ENCODE peak calls at places on chromosome 5, in ten cellular contexts. C is K562, E is GM23338, U is progenitor cell of endocrine pancreas, Z is heart left ventricle, W is H1, P is cardiac fibroblast, Y is thoracic aorta, V is H9, A is HepG2. F is an unnamed sample.

GRCh38 chr5:109146611-109147010 is 263.2 kb downstream of the PJA2 start:
- DNase-seq in U (no peak), W (no peak), C (no peak), A (no peak), E (no peak), Z (no peak), V (no peak), P (no peak), Y (no peak), F (no peak)

GRCh38 chr5:74725331-74725730 is 40.3 kb downstream of the HEXB start:
- DNase-seq in C (no peak), E (no peak), Y (no peak), A (no peak), U (no peak), P (no peak), Z (no peak), V (no peak), W (no peak), F (no peak)

GRCh38 chr5:31232273-31232888 is 38.9 kb downstream of the CDH6 start:
- DNase-seq in E (peak), U (no peak), V (peak), W (no peak), C (peak), Z (peak), A (peak), P (peak), Y (no peak), F (no peak)

GRCh38 chr5:15137414-15137813 is 265.8 kb upstream of the ANKH start:
- DNase-seq in W (no peak), A (no peak), U (no peak), C (no peak), V (no peak), Z (no peak), P (no peak), E (peak), Y (no peak), F (no peak)

GRCh38 chr5:151251001-151251551 is 1.9 kb upstream of the GM2A start:
- DNase-seq in P (no peak), V (peak), A (peak), Y (no peak), E (no peak), W (no peak), C (peak), U (no peak), Z (no peak), F (no peak)

GRCh38 chr5:55205001-55205400 is 22.1 kb downstream of the MCIDAS start:
- DNase-seq in V (no peak), E (no peak), W (no peak), P (no peak), U (no peak), C (no peak), Y (no peak), Z (no peak), A (no peak), F (no peak)

GRCh38 chr5:114089247-114089646 is 272.6 kb upstream of the KCNN2 start:
- DNase-seq in A (no peak), W (no peak), Y (no peak), P (no peak), V (no peak), U (no peak), Z (no peak), C (no peak), E (no peak), F (no peak)

GRCh38 chr5:42547146-42547545 is 123.9 kb downstream of the GHR start:
- DNase-seq in W (no peak), P (peak), Y (no peak), U (no peak), E (no peak), A (no peak), C (no peak), Z (no peak), V (no peak), F (no peak)

GRCh38 chr5:145661737-145662530 is 173.2 kb downstream of the PRELID2 start:
- DNase-seq in W (no peak), P (peak), V (no peak), C (no peak), A (no peak), U (no peak), Z (no peak), E (no peak), Y (no peak), F (no peak)

GRCh38 chr5:175513726-175514125 is 35.4 kb downstream of the SFXN1 start:
- DNase-seq in P (no peak), C (no peak), A (no peak), E (no peak), W (no peak), V (no peak), Z (no peak), U (no peak), Y (no peak), F (no peak)

GRCh38 chr5:1564182-1564748 is 40.5 kb upstream of the LPCAT1 start:
- DNase-seq in V (no peak), P (peak), E (no peak), U (no peak), Y (no peak), A (peak), C (peak), W (no peak), Z (peak), F (no peak)

GRCh38 chr5:90472783-90473182 is 1.8 kb downstream of the MBLAC2 start:
- DNase-seq in P (no peak), Y (no peak), E (no peak), Z (no peak), W (no peak), V (no peak), C (no peak), A (no peak), U (no peak), F (no peak)

GRCh38 chr5:78577051-78577807 is 71.3 kb downstream of the LHFPL2 start:
- DNase-seq in Z (no peak), V (no peak), A (no peak), P (peak), U (no peak), E (no peak), C (no peak), Y (no peak), W (no peak), F (no peak)

GRCh38 chr5:95959964-95960801 is 1.5 kb downstream of the ELL2 start:
- DNase-seq in W (no peak), E (no peak), C (no peak), V (no peak), A (no peak), Y (no peak), U (no peak), P (peak), Z (peak), F (peak)

GRCh38 chr5:138663009-138663408 is 87.8 kb upstream of the HSPA9 start:
- DNase-seq in P (no peak), U (no peak), Z (no peak), V (no peak), E (no peak), W (no peak), C (no peak), A (no peak), Y (no peak), F (no peak)

GRCh38 chr5:33148076-33148501 is 292.7 kb upstream of the TARS1 start:
- DNase-seq in C (no peak), V (no peak), E (no peak), W (no peak), Z (peak), Y (no peak), U (no peak), P (peak), A (peak), F (no peak)

GRCh38 chr5:145245354-145245753 is 589.8 kb downstream of the PRELID2 start:
- DNase-seq in P (peak), Z (no peak), V (no peak), Y (no peak), C (no peak), E (peak), W (no peak), A (no peak), U (no peak), F (no peak)

GRCh38 chr5:7754997-7755596 is 95.8 kb downstream of the CFAP90 start:
- DNase-seq in P (peak), Y (no peak), E (peak), V (peak), W (peak), A (peak), Z (no peak), U (peak), C (peak), F (peak)

GRCh38 chr5:72842816-72843215 is 26.4 kb downstream of the TNPO1 start:
- DNase-seq in Z (no peak), Y (no peak), C (peak), E (peak), U (no peak), W (no peak), P (peak), A (no peak), V (no peak), F (no peak)

GRCh38 chr5:127590154-127590722 is 58.6 kb upstream of the CTXN3 start:
- DNase-seq in W (no peak), E (no peak), Z (no peak), A (no peak), Y (no peak), C (no peak), P (no peak), V (no peak), U (no peak), F (no peak)

GRCh38 chr5:86881493-86882090 is 263.9 kb downstream of the COX7C start:
- DNase-seq in Y (no peak), Z (no peak), P (peak), E (no peak), W (no peak), C (no peak), A (no peak), U (no peak), V (no peak), F (no peak)

GRCh38 chr5:78594946-78595921 is 53.3 kb downstream of the LHFPL2 start:
- DNase-seq in Y (peak), Z (no peak), P (peak), V (no peak), E (no peak), W (no peak), U (no peak), C (peak), A (peak), F (peak)

GRCh38 chr5:132746592-132747063 is 598 bp upstream of the CCNI2 start:
- DNase-seq in U (no peak), C (no peak), P (peak), A (no peak), V (no peak), Z (no peak), W (no peak), Y (no peak), E (peak), F (no peak)

GRCh38 chr5:7169240-7169878 is 226.6 kb upstream of the ADCY2 start:
- DNase-seq in V (peak), E (peak), Y (no peak), U (no peak), C (no peak), W (no peak), A (no peak), P (no peak), Z (no peak), F (no peak)

GRCh38 chr5:84381501-84382362 is 2.9 kb downstream of the EDIL3 start:
- DNase-seq in C (no peak), P (no peak), Z (no peak), W (no peak), E (no peak), V (no peak), U (no peak), Y (no peak), A (no peak), F (no peak)

GRCh38 chr5:6755519-6755918 is 42.3 kb downstream of the TENT4A start:
- DNase-seq in E (no peak), U (no peak), W (no peak), P (no peak), Y (no peak), A (no peak), C (no peak), V (no peak), Z (peak), F (no peak)

GRCh38 chr5:79526928-79527327 is 13.0 kb upstream of the HOMER1 start:
- DNase-seq in V (no peak), E (no peak), Y (no peak), Z (no peak), P (no peak), W (no peak), C (no peak), U (no peak), A (no peak), F (no peak)

GRCh38 chr5:124240732-124241131 is 505.7 kb downstream of the ZNF608 start:
- DNase-seq in E (no peak), U (no peak), A (no peak), Y (no peak), Z (no peak), P (no peak), W (no peak), V (no peak), C (no peak), F (no peak)
- TF ChIP-seq CTCF in E (no peak), U (no peak), A (no peak), Y (no peak), Z (no peak), P (no peak), W (no peak), V (no peak), C (no peak), F (no peak)

GRCh38 chr5:142046191-142046590 is 33.4 kb upstream of the GNPDA1 start:
- DNase-seq in A (no peak), V (no peak), C (peak), Y (no peak), E (no peak), W (no peak), U (no peak), P (no peak), Z (peak), F (peak)

GRCh38 chr5:142053434-142054253 is 40.8 kb upstream of the GNPDA1 start:
- DNase-seq in V (no peak), Z (peak), E (no peak), U (no peak), A (no peak), W (no peak), Y (no peak), P (peak), C (peak), F (no peak)

DNA sequence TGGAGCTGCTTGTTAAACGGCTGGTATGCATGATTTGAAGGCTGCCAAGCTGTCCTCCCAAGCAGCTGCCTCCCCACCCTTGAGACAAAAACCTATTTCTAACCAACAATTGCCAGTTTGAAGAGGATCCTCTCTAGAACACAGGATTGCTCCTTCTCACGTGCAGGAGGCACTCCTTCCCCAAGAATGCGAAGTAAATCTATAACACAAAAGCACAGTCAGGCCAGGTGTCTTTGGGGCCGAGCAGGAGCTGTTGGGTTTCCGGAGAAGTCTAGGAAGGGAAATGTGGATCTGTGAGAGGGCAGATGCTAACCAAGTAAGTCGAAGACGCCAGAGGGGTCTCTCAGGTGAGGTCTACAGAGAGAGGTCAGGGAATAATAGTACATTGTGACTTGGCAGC is 35.4 kb upstream of the GNPDA1 start:
- DNase-seq in U (no peak), Z (no peak), P (no peak), C (peak), A (no peak), E (peak), W (no peak), V (peak), Y (no peak), F (no peak)
- TF ChIP-seq CTCF in U (no peak), Z (no peak), P (no peak), C (no peak), A (no peak), E (peak), W (no peak), V (peak), Y (no peak), F (no peak)

DNA sequence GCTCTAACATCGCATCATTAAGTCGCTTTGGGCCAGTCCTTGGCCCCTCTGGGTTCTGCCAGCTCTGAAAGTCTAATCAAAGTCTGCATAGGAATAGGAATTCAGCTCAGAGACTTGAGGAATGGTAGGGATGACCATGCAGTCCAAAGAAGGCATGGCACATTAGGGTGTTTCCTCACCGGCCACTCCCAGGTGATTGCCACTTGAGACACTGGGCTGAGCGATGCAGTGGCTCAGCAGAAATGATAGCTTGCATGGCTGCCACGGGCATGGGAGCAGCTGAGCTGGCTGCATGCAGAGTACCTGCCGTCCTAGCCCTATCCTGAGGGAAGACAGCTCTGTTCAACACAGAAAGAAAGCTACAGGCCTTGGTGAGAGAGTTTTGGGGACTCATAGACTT is 28.8 kb downstream of the AFAP1L1 start:
- DNase-seq in Z (no peak), V (no peak), U (no peak), A (no peak), C (no peak), W (no peak), Y (no peak), P (no peak), E (no peak), F (no peak)
- TF ChIP-seq CTCF in Z (no peak), V (no peak), U (no peak), A (no peak), C (no peak), W (no peak), Y (no peak), P (no peak), E (no peak), F (no peak)

GRCh38 chr5:154461531-154461930 is 15.7 kb downstream of the SAP30L start:
- DNase-seq in V (peak), Z (no peak), C (no peak), Y (no peak), U (no peak), E (peak), A (no peak), W (no peak), P (peak), F (no peak)
- TF ChIP-seq CTCF in V (peak), Z (no peak), C (peak), Y (no peak), U (peak), E (peak), A (no peak), W (peak), P (peak), F (no peak)

GRCh38 chr5:2904956-2905355 is 153.5 kb upstream of the IRX2 start:
- DNase-seq in E (no peak), C (no peak), Y (no peak), U (no peak), A (no peak), Z (no peak), P (no peak), V (no peak), W (peak), F (no peak)

GRCh38 chr5:2903451-2904395 is 152.2 kb upstream of the IRX2 start:
- DNase-seq in P (no peak), A (no peak), Y (no peak), V (peak), W (peak), C (no peak), Z (no peak), E (no peak), U (no peak), F (no peak)

GRCh38 chr5:2906302-2907090 is 155.0 kb upstream of the IRX2 start:
- DNase-seq in Y (no peak), Z (no peak), P (no peak), V (peak), C (no peak), E (no peak), U (peak), W (peak), A (no peak), F (no peak)

GRCh38 chr5:2904399-2904798 is 152.9 kb upstream of the IRX2 start:
- DNase-seq in Z (no peak), U (no peak), Y (no peak), E (no peak), V (peak), A (no peak), W (peak), P (no peak), C (no peak), F (no peak)

GRCh38 chr5:2905741-2906140 is 154.3 kb upstream of the IRX2 start:
- DNase-seq in Y (no peak), V (no peak), U (no peak), E (no peak), C (no peak), A (no peak), Z (no peak), W (peak), P (no peak), F (no peak)
- TF ChIP-seq CTCF in Y (no peak), V (no peak), U (no peak), E (no peak), C (no peak), A (no peak), Z (no peak), W (no peak), P (no peak), F (no peak)

GRCh38 chr5:171340042-171340441 is 31.0 kb downstream of the TLX3 start:
- DNase-seq in C (no peak), Z (no peak), A (no peak), U (no peak), Y (no peak), V (no peak), W (no peak), P (no peak), E (no peak), F (no peak)

GRCh38 chr5:171337207-171337562 is 28.1 kb downstream of the TLX3 start:
- DNase-seq in E (no peak), A (no peak), U (no peak), P (no peak), Z (no peak), V (no peak), C (no peak), Y (no peak), W (no peak), F (no peak)

GRCh38 chr5:171340491-171340890 is 31.4 kb downstream of the TLX3 start:
- DNase-seq in Z (no peak), U (no peak), C (no peak), P (no peak), E (no peak), A (peak), V (no peak), W (no peak), Y (no peak), F (no peak)

GRCh38 chr5:171335616-171336015 is 26.6 kb downstream of the TLX3 start:
- DNase-seq in W (no peak), P (no peak), E (no peak), V (no peak), U (no peak), Z (no peak), C (no peak), Y (no peak), A (no peak), F (no peak)

GRCh38 chr5:171336486-171337206 is 27.6 kb downstream of the TLX3 start:
- DNase-seq in Z (no peak), C (peak), Y (no peak), U (no peak), E (peak), P (peak), V (no peak), A (no peak), W (peak), F (peak)
- TF ChIP-seq CTCF in Z (peak), C (peak), Y (peak), U (peak), E (peak), P (peak), V (peak), A (peak), W (peak), F (no peak)

DNA sequence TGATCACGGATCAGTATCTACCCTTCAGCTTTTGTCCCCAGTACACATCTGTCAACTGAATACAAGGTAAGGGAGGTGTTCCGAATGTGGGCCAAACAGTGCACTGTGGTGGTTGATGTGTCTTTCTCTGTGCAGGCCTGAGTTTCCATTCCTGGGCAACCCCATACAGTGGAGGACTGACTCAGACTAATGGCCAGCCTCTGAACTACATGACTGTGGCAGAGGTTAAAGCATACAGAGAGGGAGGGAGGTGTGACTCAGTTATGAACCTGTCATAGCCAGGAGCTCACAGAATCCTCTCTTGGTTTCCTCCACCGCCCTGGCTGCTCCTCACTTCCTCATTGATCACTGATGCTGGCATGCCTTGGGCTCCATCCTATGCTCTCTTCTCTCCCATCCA is 136.4 kb upstream of the TAS2R1 start:
- DNase-seq in E (no peak), Z (no peak), C (no peak), U (no peak), Y (no peak), V (no peak), W (no peak), P (no peak), A (no peak), F (no peak)
- TF ChIP-seq CTCF in E (no peak), Z (no peak), C (no peak), U (no peak), Y (no peak), V (no peak), W (no peak), P (peak), A (no peak), F (no peak)

GRCh38 chr5:58599217-58599616 is 16.3 kb downstream of the RAB3C start:
- DNase-seq in C (no peak), U (no peak), Z (no peak), W (no peak), Y (no peak), P (no peak), V (no peak), A (no peak), E (no peak), F (no peak)
- TF ChIP-seq CTCF in C (no peak), U (no peak), Z (no peak), W (no peak), Y (no peak), P (no peak), V (no peak), A (no peak), E (no peak), F (no peak)

GRCh38 chr5:56814963-56815656 is at the start of gene MAP3K1:
- DNase-seq in E (peak), C (peak), W (peak), V (peak), Z (peak), U (peak), A (peak), Y (no peak), P (peak), F (peak)
- TF ChIP-seq CTCF in E (no peak), C (no peak), W (no peak), V (no peak), Z (peak), U (peak), A (peak), Y (no peak), P (no peak), F (no peak)